ENCODE peak calls at places on chromosome 11, in nine cellular contexts. One of them, this sample, is unnamed.

GRCh38 chr11:129224538-129224937 is 32.4 kb upstream of the ARHGAP32 start:
- DNase-seq in cardiac muscle cell: peak
- DNase-seq in amygdala: no peak
- DNase-seq in Kasumi-1: no peak
- DNase-seq in activated CD4-positive, alpha-beta T cell treated with anti-CD3 and anti-CD28 coated beads, Interleukin-2, amount 10 ng/mL, durations not matched to agents 7 days and 5 days: no peak
- DNase-seq in ascending aorta: no peak
- DNase-seq in naive thymus-derived CD4-positive, alpha-beta T cell: no peak
- DNase-seq in AG09319: no peak
- DNase-seq in GM23248: peak
- DNase-seq in this sample: no peak

GRCh38 chr11:92796744-92797143 is 172.7 kb upstream of the MTNR1B start:
- DNase-seq in GM23248: no peak
- DNase-seq in AG09319: no peak
- DNase-seq in activated CD4-positive, alpha-beta T cell treated with anti-CD3 and anti-CD28 coated beads, Interleukin-2, amount 10 ng/mL, durations not matched to agents 7 days and 5 days: no peak
- DNase-seq in Kasumi-1: no peak
- DNase-seq in ascending aorta: no peak
- DNase-seq in cardiac muscle cell: no peak
- DNase-seq in naive thymus-derived CD4-positive, alpha-beta T cell: no peak
- DNase-seq in amygdala: no peak
- DNase-seq in this sample: no peak

GRCh38 chr11:7549681-7550080 is 35.9 kb downstream of the PPFIBP2 start:
- DNase-seq in ascending aorta: no peak
- DNase-seq in amygdala: no peak
- DNase-seq in GM23248: no peak
- DNase-seq in cardiac muscle cell: no peak
- DNase-seq in AG09319: no peak
- DNase-seq in naive thymus-derived CD4-positive, alpha-beta T cell: no peak
- DNase-seq in Kasumi-1: no peak
- DNase-seq in activated CD4-positive, alpha-beta T cell treated with anti-CD3 and anti-CD28 coated beads, Interleukin-2, amount 10 ng/mL, durations not matched to agents 7 days and 5 days: no peak
- DNase-seq in this sample: no peak

GRCh38 chr11:103471546-103471945 is 362.3 kb downstream of the DYNC2H1 start:
- DNase-seq in amygdala: no peak
- DNase-seq in GM23248: no peak
- DNase-seq in AG09319: no peak
- DNase-seq in activated CD4-positive, alpha-beta T cell treated with anti-CD3 and anti-CD28 coated beads, Interleukin-2, amount 10 ng/mL, durations not matched to agents 7 days and 5 days: no peak
- DNase-seq in naive thymus-derived CD4-positive, alpha-beta T cell: no peak
- DNase-seq in Kasumi-1: no peak
- DNase-seq in ascending aorta: no peak
- DNase-seq in cardiac muscle cell: no peak
- DNase-seq in this sample: no peak

GRCh38 chr11:118912742-118913410 is 12.8 kb downstream of the BCL9L start:
- DNase-seq in Kasumi-1: no peak
- DNase-seq in activated CD4-positive, alpha-beta T cell treated with anti-CD3 and anti-CD28 coated beads, Interleukin-2, amount 10 ng/mL, durations not matched to agents 7 days and 5 days: no peak
- DNase-seq in cardiac muscle cell: no peak
- DNase-seq in GM23248: peak
- DNase-seq in amygdala: no peak
- DNase-seq in ascending aorta: peak
- DNase-seq in naive thymus-derived CD4-positive, alpha-beta T cell: no peak
- DNase-seq in AG09319: no peak
- DNase-seq in this sample: peak

GRCh38 chr11:100639140-100639539 is 47.9 kb upstream of the ARHGAP42 start:
- DNase-seq in GM23248: no peak
- DNase-seq in cardiac muscle cell: peak
- DNase-seq in activated CD4-positive, alpha-beta T cell treated with anti-CD3 and anti-CD28 coated beads, Interleukin-2, amount 10 ng/mL, durations not matched to agents 7 days and 5 days: no peak
- DNase-seq in Kasumi-1: no peak
- DNase-seq in naive thymus-derived CD4-positive, alpha-beta T cell: no peak
- DNase-seq in ascending aorta: no peak
- DNase-seq in amygdala: no peak
- DNase-seq in AG09319: no peak
- DNase-seq in this sample: no peak

GRCh38 chr11:120256178-120256577 is 16.2 kb downstream of the POU2F3 start:
- DNase-seq in naive thymus-derived CD4-positive, alpha-beta T cell: no peak
- DNase-seq in Kasumi-1: no peak
- DNase-seq in amygdala: no peak
- DNase-seq in ascending aorta: no peak
- DNase-seq in AG09319: no peak
- DNase-seq in GM23248: no peak
- DNase-seq in activated CD4-positive, alpha-beta T cell treated with anti-CD3 and anti-CD28 coated beads, Interleukin-2, amount 10 ng/mL, durations not matched to agents 7 days and 5 days: no peak
- DNase-seq in cardiac muscle cell: no peak
- DNase-seq in this sample: no peak

GRCh38 chr11:12556788-12557384 is 117.3 kb upstream of the TEAD1 start:
- DNase-seq in activated CD4-positive, alpha-beta T cell treated with anti-CD3 and anti-CD28 coated beads, Interleukin-2, amount 10 ng/mL, durations not matched to agents 7 days and 5 days: no peak
- DNase-seq in AG09319: peak
- DNase-seq in ascending aorta: peak
- DNase-seq in naive thymus-derived CD4-positive, alpha-beta T cell: no peak
- DNase-seq in GM23248: peak
- DNase-seq in Kasumi-1: no peak
- DNase-seq in cardiac muscle cell: peak
- DNase-seq in amygdala: no peak
- DNase-seq in this sample: no peak

GRCh38 chr11:68813778-68814177 is 27.9 kb downstream of the CPT1A start:
- DNase-seq in GM23248: no peak
- DNase-seq in activated CD4-positive, alpha-beta T cell treated with anti-CD3 and anti-CD28 coated beads, Interleukin-2, amount 10 ng/mL, durations not matched to agents 7 days and 5 days: no peak
- DNase-seq in cardiac muscle cell: no peak
- DNase-seq in amygdala: no peak
- DNase-seq in ascending aorta: no peak
- DNase-seq in naive thymus-derived CD4-positive, alpha-beta T cell: no peak
- DNase-seq in Kasumi-1: no peak
- DNase-seq in AG09319: no peak
- DNase-seq in this sample: no peak

GRCh38 chr11:57315491-57315890 is 9.3 kb downstream of the TNKS1BP1 start:
- DNase-seq in amygdala: no peak
- DNase-seq in GM23248: no peak
- DNase-seq in activated CD4-positive, alpha-beta T cell treated with anti-CD3 and anti-CD28 coated beads, Interleukin-2, amount 10 ng/mL, durations not matched to agents 7 days and 5 days: peak
- DNase-seq in naive thymus-derived CD4-positive, alpha-beta T cell: no peak
- DNase-seq in cardiac muscle cell: peak
- DNase-seq in AG09319: no peak
- DNase-seq in Kasumi-1: peak
- DNase-seq in ascending aorta: no peak
- DNase-seq in this sample: no peak

This sample was measured in erythroblast.